ENCODE peak calls at places on chromosomes 11 and 22, in ten cellular contexts. O is right lobe of liver; Y is HL-60; U is cardiac muscle cell; S is upper lobe of left lung; H is body of pancreas; E is endodermal cell; I is adipocyte; X is bronchial epithelial cell; A is CD4-positive, alpha-beta T cell. D is an unnamed sample.
A peak's percentile ranks its signal among the peaks of the same experiment; 100 is the strongest.

GRCh38 chr11:2612884-2613571 is 86.8 kb downstream of the KCNQ1OT1 start:
- DNase-seq in S (no peak), I (no peak), O (no peak), A (no peak), Y (no peak), U (no peak), H (no peak), X (no peak), E (no peak), D (no peak)

GRCh38 chr11:129298990-129299389 is 76.7 kb upstream of the BARX2 start:
- DNase-seq in X (no peak), U (no peak), Y (no peak), H (no peak), A (no peak), S (no peak), I (no peak), O (no peak), E (no peak), D (no peak)

GRCh38 chr11:67404515-67405195 is 772 bp downstream of the TBC1D10C start:
- DNase-seq in I (no peak), A (no peak), S (peak; percentile 72), U (no peak), Y (peak; percentile 57), E (no peak), H (no peak), X (no peak), O (no peak), D (no peak)

GRCh38 chr11:32437406-32438345 is 2.3 kb upstream of the WT1 start:
- DNase-seq in H (no peak), S (peak; percentile 31), I (no peak), Y (no peak), E (peak; percentile 84), X (no peak), A (no peak), O (no peak), U (no peak), D (no peak)

GRCh38 chr11:126613272-126613671 is 257.8 kb downstream of the ST3GAL4 start:
- DNase-seq in O (no peak), H (no peak), Y (no peak), A (no peak), I (no peak), U (no peak), E (no peak), X (no peak), S (no peak), D (no peak)

GRCh38 chr22:46969491-46969890 is 207.0 kb downstream of the TBC1D22A start:
- DNase-seq in U (no peak), E (no peak), H (no peak), I (no peak), O (no peak), S (no peak), Y (no peak), A (no peak), X (no peak), D (no peak)

GRCh38 chr11:56292154-56292553 is at the start of gene OR8H1:
- DNase-seq in E (no peak), O (no peak), A (no peak), S (no peak), X (no peak), Y (no peak), H (no peak), U (no peak), I (no peak), D (no peak)

GRCh38 chr11:39732002-39732401 is 1727.5 kb downstream of the LRRC4C start:
- DNase-seq in A (no peak), E (no peak), O (no peak), S (no peak), H (no peak), X (no peak), U (no peak), Y (no peak), I (no peak), D (no peak)

GRCh38 chr22:41123151-41123550 is 30.8 kb downstream of the EP300 start:
- DNase-seq in X (peak; percentile 53), O (no peak), E (no peak), Y (no peak), H (no peak), S (no peak), A (no peak), I (no peak), U (peak; percentile 27), D (no peak)

GRCh38 chr11:8812438-8812837 is 98.6 kb upstream of the AKIP1 start:
- DNase-seq in S (no peak), Y (peak; percentile 98), X (no peak), I (peak; percentile 45), E (peak; percentile 48), H (peak; percentile 48), A (no peak), O (peak; percentile 78), U (peak; percentile 65), D (peak; percentile 69)

GRCh38 chr11:77073328-77074001 is 6.7 kb downstream of the CAPN5 start:
- DNase-seq in I (peak; percentile 98), H (peak; percentile 62), U (peak; percentile 96), Y (no peak), O (peak; percentile 57), S (no peak), A (no peak), X (peak; percentile 44), E (peak; percentile 52), D (peak; percentile 96)

GRCh38 chr11:18720086-18720810 is 5.7 kb downstream of the IGSF22 start:
- DNase-seq in O (no peak), I (peak; percentile 44), U (peak; percentile 13), S (no peak), X (peak; percentile 31), Y (no peak), E (no peak), H (no peak), A (no peak), D (no peak)

GRCh38 chr22:20430641-20431519 is 6.7 kb downstream of the SCARF2 start:
- DNase-seq in A (peak; percentile 55), O (no peak), I (no peak), Y (peak; percentile 70), X (peak; percentile 15), U (no peak), S (peak; percentile 92), H (peak; percentile 57), E (peak; percentile 87), D (no peak)
- H3K27me3 ChIP-seq in A (peaks cover 39% of the 10 kb centered on the region), O (no peaks in the 10 kb centered on the region), I (no peaks in the 10 kb centered on the region), Y (peaks cover 71% of the 10 kb centered on the region), X (peaks cover 26% of the 10 kb centered on the region), U (peaks cover 55% of the 10 kb centered on the region), S (peaks cover 19% of the 10 kb centered on the region), H (no peaks in the 10 kb centered on the region), E (peaks cover 60% of the 10 kb centered on the region), D (no peaks in the 10 kb centered on the region)

GRCh38 chr22:44971651-44972362 is 38.0 kb downstream of the PHF21B start:
- DNase-seq in A (no peak), E (no peak), O (no peak), Y (no peak), I (no peak), U (no peak), X (no peak), S (no peak), H (no peak), D (no peak)
- H3K27me3 ChIP-seq in A (no peaks in the 10 kb centered on the region), E (no peaks in the 10 kb centered on the region), O (no peaks in the 10 kb centered on the region), Y (no peaks in the 10 kb centered on the region), I (peaks cover 56% of the 10 kb centered on the region), U (no peaks in the 10 kb centered on the region), X (no peaks in the 10 kb centered on the region), S (no peaks in the 10 kb centered on the region), H (no peaks in the 10 kb centered on the region), D (peaks cover 19% of the 10 kb centered on the region)

DNA sequence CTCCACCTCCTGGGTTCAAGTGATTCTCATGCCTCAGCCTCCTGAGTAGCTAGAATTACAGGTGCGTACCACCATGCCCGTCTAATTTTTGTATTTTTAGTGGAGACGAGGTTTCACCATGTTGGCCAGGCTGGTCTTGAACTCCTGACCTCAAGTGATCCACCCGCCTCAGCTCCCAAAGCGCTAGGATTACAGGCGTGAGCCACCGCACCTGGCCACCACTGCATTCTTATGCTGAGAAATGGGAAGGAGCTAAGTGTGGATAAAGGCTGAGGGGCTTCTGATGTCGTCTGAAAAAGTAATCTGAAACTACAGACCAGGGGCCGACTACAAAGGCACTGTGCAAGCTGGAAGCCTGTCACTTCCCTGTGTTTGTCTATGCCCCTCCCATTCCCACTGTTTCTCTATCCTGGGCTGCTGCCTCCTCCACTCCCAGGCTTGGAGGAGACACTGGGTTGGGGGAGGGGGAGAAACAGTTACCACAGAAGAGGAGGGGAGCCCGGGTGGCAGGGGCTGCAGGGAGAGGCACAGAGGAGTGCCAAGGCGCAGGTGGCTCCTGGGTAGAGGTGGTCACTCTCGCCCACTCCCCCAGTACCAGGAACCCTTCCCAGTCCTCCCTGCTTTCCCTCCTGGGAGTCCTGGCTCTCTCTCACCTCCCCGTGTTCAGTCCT is 2.9 kb upstream of the MTA2 start:
- DNase-seq in I (no peak), O (no peak), H (no peak), X (no peak), E (peak; percentile 63), U (no peak), Y (no peak), A (no peak), S (no peak), D (no peak)
- H3K27me3 ChIP-seq in I (no peaks in the 10 kb centered on the region), O (no peaks in the 10 kb centered on the region), H (no peaks in the 10 kb centered on the region), X (no peaks in the 10 kb centered on the region), E (peaks cover 11% of the 10 kb centered on the region), U (no peaks in the 10 kb centered on the region), Y (no peaks in the 10 kb centered on the region), A (no peaks in the 10 kb centered on the region), S (no peaks in the 10 kb centered on the region), D (no peaks in the 10 kb centered on the region)

GRCh38 chr11:1162153-1162497 is 4.4 kb downstream of the MUC5AC start:
- DNase-seq in E (no peak), X (no peak), A (no peak), O (no peak), S (no peak), U (no peak), H (no peak), I (no peak), Y (no peak), D (peak; percentile 51)

GRCh38 chr11:1161410-1162152 is 3.8 kb downstream of the MUC5AC start:
- DNase-seq in A (no peak), O (peak; percentile 52), Y (no peak), I (no peak), E (peak; percentile 38), S (peak; percentile 75), H (no peak), X (no peak), U (no peak), D (peak; percentile 62)

GRCh38 chr11:1163911-1164735 is 6.4 kb downstream of the MUC5AC start:
- DNase-seq in S (peak; percentile 68), A (no peak), X (no peak), O (peak; percentile 43), I (no peak), Y (no peak), H (no peak), E (peak; percentile 40), U (no peak), D (peak; percentile 56)

GRCh38 chr11:1162498-1163311 is 5.0 kb downstream of the MUC5AC start:
- DNase-seq in E (peak; percentile 34), X (no peak), I (no peak), Y (no peak), U (no peak), S (peak; percentile 73), A (no peak), O (peak; percentile 45), H (no peak), D (peak; percentile 59)

DNA sequence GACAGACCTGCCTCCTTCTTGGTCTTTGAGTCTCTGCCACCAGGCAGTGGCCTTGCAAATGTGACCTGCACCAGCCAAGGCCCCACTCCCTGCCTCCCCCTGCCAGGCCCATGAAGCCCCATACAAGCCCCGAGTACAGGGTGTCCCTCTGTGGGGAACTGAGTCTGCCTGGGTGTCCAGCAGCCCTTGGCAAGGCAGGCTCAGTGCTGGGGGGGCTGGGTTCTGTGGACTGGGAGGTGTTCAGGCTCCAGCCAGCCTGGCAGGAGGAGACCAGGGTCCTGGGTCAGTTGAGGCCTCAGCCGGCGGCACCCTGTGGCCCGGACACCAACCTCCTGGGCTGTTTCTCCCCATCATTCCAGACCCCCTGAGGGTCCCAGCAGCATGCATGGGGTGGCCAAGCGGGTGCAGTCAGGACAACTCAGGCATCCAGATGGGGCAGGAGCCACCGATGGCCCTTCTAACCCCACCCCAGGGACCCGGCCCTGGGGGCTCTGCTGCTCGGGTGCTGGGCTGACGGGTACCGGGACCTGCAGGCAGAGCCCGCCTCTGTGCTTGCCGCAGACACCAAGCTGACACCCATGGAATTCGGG is 5.7 kb downstream of the MUC5AC start:
- DNase-seq in X (no peak), S (peak; percentile 55), I (no peak), A (no peak), H (no peak), O (peak; percentile 37), E (peak; percentile 35), Y (no peak), U (no peak), D (peak; percentile 45)
- H3K27me3 ChIP-seq in X (no peaks in the 10 kb centered on the region), S (no peaks in the 10 kb centered on the region), I (peaks cover 53% of the 10 kb centered on the region), A (no peaks in the 10 kb centered on the region), H (no peaks in the 10 kb centered on the region), O (no peaks in the 10 kb centered on the region), E (no peaks in the 10 kb centered on the region), Y (no peaks in the 10 kb centered on the region), U (no peaks in the 10 kb centered on the region), D (peaks cover 60% of the 10 kb centered on the region)